ENCODE peak calls at places on chromosome 22, in eight cellular contexts. E is HEK293T; H is T-helper 2 cell treated with Interferon-gamma antibody and Interleukin-4, amounts not matched to agents 5 μg/mL and 100 μg/mL, for 36 hours; S is EL; C is NCI-H2029 treated with DMSO at 0.1 percent for 48 hours; L is germinal center; I is A172; V is RWPE1. A is an unnamed sample.

GRCh38 chr22:42310301-42310981 is 40.0 kb upstream of the TCF20 start:
- DNase-seq in C (no peak), V (no peak), S (no peak), I (no peak), E (no peak), L (no peak), H (no peak), A (no peak)

GRCh38 chr22:40651563-40652501 is 15.3 kb upstream of the MRTFA start:
- DNase-seq in L (peak; percentile 77), I (peak; percentile 93), V (peak; percentile 90), C (peak; percentile 75), H (peak; percentile 92), E (peak; percentile 93), S (peak; percentile 100), A (peak; percentile 87)

GRCh38 chr22:27752771-27753170 is 48.8 kb downstream of the MN1 start:
- DNase-seq in C (no peak), I (peak; percentile 65), S (no peak), V (peak; percentile 81), E (no peak), L (no peak), H (no peak), A (no peak)

GRCh38 chr22:23530106-23530505 is 50.0 kb downstream of the IGLL1 start:
- DNase-seq in L (no peak), I (no peak), C (no peak), V (no peak), S (no peak), E (no peak), H (no peak), A (no peak)

GRCh38 chr22:50018608-50019291 is 6.2 kb upstream of the IL17REL start:
- DNase-seq in L (no peak), H (peak; percentile 36), C (no peak), S (no peak), V (no peak), I (no peak), E (no peak), A (no peak)

GRCh38 chr22:44182591-44183588 is 2.2 kb downstream of the PARVG start:
- DNase-seq in L (peak; percentile 39), E (no peak), I (no peak), S (no peak), V (no peak), C (no peak), H (peak; percentile 53), A (no peak)

GRCh38 chr22:41408665-41409064 is 26.9 kb downstream of the TEF start:
- DNase-seq in I (no peak), E (no peak), S (no peak), V (no peak), H (no peak), C (no peak), L (no peak), A (no peak)

GRCh38 chr22:37218771-37219411 is 6.6 kb upstream of the SSTR3 start:
- DNase-seq in L (peak; percentile 81), V (no peak), S (no peak), E (no peak), H (no peak), I (no peak), C (no peak), A (no peak)

GRCh38 chr22:43562843-43563242 is 151.0 kb downstream of the MPPED1 start:
- DNase-seq in V (no peak), I (no peak), L (no peak), S (no peak), E (no peak), C (no peak), H (no peak), A (no peak)